ENCODE peak calls at places on chromosome 14, in nine cellular contexts. O is activated B cell treated with CpG ODN at 0.5 μM for 24 hours, S is uterus, D is Peyer's patch, R is astrocyte, G is ovary, K is WTC11, T is foreskin keratinocyte, Z is GM10248. I is an unnamed sample.

GRCh38 chr14:45716506-45716905 is 463.5 kb upstream of the MIS18BP1 start:
- DNase-seq in D (no peak), G (no peak), S (no peak), R (no peak), Z (no peak), K (no peak), T (peak), O (no peak), I (no peak)

GRCh38 chr14:73153272-73153671 is 17.0 kb downstream of the PSEN1 start:
- DNase-seq in R (peak), O (no peak), T (no peak), S (no peak), K (no peak), G (no peak), D (no peak), Z (no peak), I (no peak)

GRCh38 chr14:59463773-59464650 is 1.2 kb downstream of the GPR135 start:
- DNase-seq in D (no peak), G (peak), T (peak), O (peak), R (no peak), S (no peak), Z (peak), K (peak), I (no peak)

GRCh38 chr14:29016050-29016900 is 249.7 kb downstream of the FOXG1 start:
- DNase-seq in Z (no peak), G (no peak), O (no peak), K (peak), T (peak), R (peak), D (no peak), S (no peak), I (peak)

GRCh38 chr14:100780246-100780645 is 45.7 kb upstream of the MEG3 start:
- DNase-seq in Z (no peak), T (no peak), G (no peak), K (no peak), R (no peak), S (no peak), O (no peak), D (no peak), I (no peak)

GRCh38 chr14:68636597-68636996 is 156.3 kb downstream of the ZFP36L1 start:
- DNase-seq in G (no peak), O (no peak), D (no peak), K (no peak), T (no peak), Z (no peak), R (no peak), S (peak), I (no peak)

GRCh38 chr14:23579739-23580138 is 1.1 kb upstream of the JPH4 start:
- DNase-seq in O (no peak), G (no peak), T (no peak), R (no peak), S (no peak), Z (no peak), K (no peak), D (no peak), I (no peak)

GRCh38 chr14:73241481-73242165 is 4.3 kb downstream of the PAPLN start:
- DNase-seq in T (peak), O (peak), Z (no peak), G (no peak), S (no peak), R (no peak), D (no peak), K (no peak), I (no peak)

GRCh38 chr14:50677527-50678063 is 9.5 kb upstream of the SAV1 start:
- DNase-seq in D (no peak), R (peak), O (no peak), Z (peak), G (no peak), S (no peak), K (no peak), T (peak), I (no peak)

GRCh38 chr14:69573841-69574265 is 818 bp downstream of the CCDC177 start:
- DNase-seq in Z (no peak), G (no peak), S (no peak), T (no peak), D (no peak), R (no peak), O (no peak), K (peak), I (no peak)

GRCh38 chr14:106442857-106443256 is 916.5 kb downstream of the TMEM121 start:
- DNase-seq in Z (peak), O (peak), R (no peak), D (peak), K (no peak), G (no peak), T (no peak), S (no peak), I (no peak)

GRCh38 chr14:41606249-41607118 is at the start of gene LRFN5:
- DNase-seq in O (no peak), Z (no peak), R (peak), K (peak), G (peak), T (no peak), S (peak), D (no peak), I (no peak)

GRCh38 chr14:52348279-52348678 is 34.2 kb downstream of the PTGER2 start:
- DNase-seq in R (no peak), Z (no peak), T (no peak), K (no peak), O (no peak), S (no peak), G (no peak), D (no peak), I (no peak)

GRCh38 chr14:32814721-32815120 is 124.0 kb upstream of the NPAS3 start:
- DNase-seq in Z (no peak), K (no peak), D (no peak), S (no peak), R (no peak), O (no peak), T (no peak), G (no peak), I (no peak)

GRCh38 chr14:73771848-73772705 is 57.9 kb upstream of the PNMA1 start:
- DNase-seq in Z (peak), G (peak), S (peak), K (peak), D (peak), O (peak), R (peak), T (peak), I (no peak)

GRCh38 chr14:21066882-21067502 is 3.1 kb upstream of the ARHGEF40 start:
- DNase-seq in T (peak), Z (no peak), K (no peak), S (no peak), G (no peak), O (no peak), D (no peak), R (no peak), I (no peak)

GRCh38 chr14:42683690-42684089 is 1077.0 kb downstream of the LRFN5 start:
- DNase-seq in G (no peak), O (no peak), K (no peak), T (no peak), R (no peak), D (no peak), S (no peak), Z (no peak), I (no peak)

GRCh38 chr14:43934102-43934501 is 573.0 kb downstream of the FSCB start:
- DNase-seq in G (no peak), D (no peak), O (no peak), K (no peak), Z (no peak), S (no peak), T (no peak), R (no peak), I (no peak)

GRCh38 chr14:23938823-23939222 is 14.7 kb upstream of the DHRS4 start:
- DNase-seq in G (no peak), R (no peak), K (no peak), D (no peak), Z (no peak), O (no peak), T (no peak), S (no peak), I (no peak)

GRCh38 chr14:34424488-34424887 is 37.6 kb downstream of the SPTSSA start:
- DNase-seq in R (no peak), O (no peak), D (no peak), Z (no peak), G (no peak), S (no peak), T (peak), K (no peak), I (no peak)

GRCh38 chr14:69354383-69355154 is 43.5 kb downstream of the ERH start:
- DNase-seq in T (peak), S (no peak), Z (peak), O (peak), K (no peak), R (no peak), G (no peak), D (peak), I (no peak)

GRCh38 chr14:105168979-105169507 is 467 bp upstream of the JAG2 start:
- DNase-seq in Z (no peak), G (no peak), K (peak), S (no peak), T (peak), D (no peak), O (no peak), R (no peak), I (no peak)

GRCh38 chr14:99481745-99482099 is 513 bp downstream of the CCNK start:
- DNase-seq in O (no peak), S (no peak), Z (no peak), T (peak), R (peak), G (no peak), D (no peak), K (no peak), I (no peak)

GRCh38 chr14:39324097-39324496 is 90.4 kb downstream of the MIA2 start:
- DNase-seq in S (no peak), K (no peak), T (no peak), Z (no peak), R (no peak), D (no peak), O (no peak), G (no peak), I (no peak)

GRCh38 chr14:58783801-58784511 is 146.2 kb downstream of the DACT1 start:
- DNase-seq in T (no peak), G (no peak), O (no peak), S (no peak), D (no peak), R (peak), Z (no peak), K (no peak), I (peak)

GRCh38 chr14:80678436-80678835 is 263.1 kb downstream of the CEP128 start:
- DNase-seq in S (no peak), R (peak), D (no peak), O (no peak), T (peak), Z (no peak), G (no peak), K (no peak), I (no peak)

GRCh38 chr14:34021096-34021495 is 70.2 kb upstream of the EGLN3 start:
- DNase-seq in O (no peak), T (no peak), D (no peak), G (no peak), S (no peak), R (no peak), Z (no peak), K (no peak), I (no peak)

GRCh38 chr14:91714805-91715204 is 17.1 kb downstream of the CATSPERB start:
- DNase-seq in S (no peak), Z (no peak), R (no peak), G (no peak), T (no peak), O (no peak), D (no peak), K (peak), I (no peak)

GRCh38 chr14:99517643-99518381 is 36.6 kb downstream of the CCNK start:
- DNase-seq in O (no peak), K (no peak), T (no peak), G (peak), Z (no peak), D (no peak), S (no peak), R (no peak), I (no peak)

GRCh38 chr14:61553730-61554641 is 141.3 kb upstream of the HIF1A start:
- DNase-seq in K (no peak), R (peak), G (no peak), O (no peak), Z (no peak), T (no peak), S (no peak), D (no peak), I (peak)

GRCh38 chr14:55138091-55138490 is 9.0 kb downstream of the LGALS3 start:
- DNase-seq in T (no peak), R (no peak), Z (no peak), D (no peak), K (peak), O (no peak), G (no peak), S (no peak), I (no peak)

GRCh38 chr14:25833341-25834121 is 764.3 kb downstream of the NOVA1 start:
- DNase-seq in D (no peak), G (no peak), R (peak), K (peak), S (peak), T (peak), O (no peak), Z (no peak), I (no peak)
- TF ChIP-seq CTCF in D (peak), G (no peak), R (peak), K (peak), S (no peak), T (peak), O (no peak), Z (no peak), I (no peak)

GRCh38 chr14:65304963-65305362 is 107.6 kb upstream of the FUT8 start:
- DNase-seq in T (no peak), Z (no peak), D (no peak), S (no peak), G (no peak), O (no peak), K (no peak), R (no peak), I (no peak)
- TF ChIP-seq CTCF in T (no peak), Z (no peak), D (no peak), S (no peak), G (no peak), O (no peak), K (no peak), R (no peak), I (no peak)

DNA sequence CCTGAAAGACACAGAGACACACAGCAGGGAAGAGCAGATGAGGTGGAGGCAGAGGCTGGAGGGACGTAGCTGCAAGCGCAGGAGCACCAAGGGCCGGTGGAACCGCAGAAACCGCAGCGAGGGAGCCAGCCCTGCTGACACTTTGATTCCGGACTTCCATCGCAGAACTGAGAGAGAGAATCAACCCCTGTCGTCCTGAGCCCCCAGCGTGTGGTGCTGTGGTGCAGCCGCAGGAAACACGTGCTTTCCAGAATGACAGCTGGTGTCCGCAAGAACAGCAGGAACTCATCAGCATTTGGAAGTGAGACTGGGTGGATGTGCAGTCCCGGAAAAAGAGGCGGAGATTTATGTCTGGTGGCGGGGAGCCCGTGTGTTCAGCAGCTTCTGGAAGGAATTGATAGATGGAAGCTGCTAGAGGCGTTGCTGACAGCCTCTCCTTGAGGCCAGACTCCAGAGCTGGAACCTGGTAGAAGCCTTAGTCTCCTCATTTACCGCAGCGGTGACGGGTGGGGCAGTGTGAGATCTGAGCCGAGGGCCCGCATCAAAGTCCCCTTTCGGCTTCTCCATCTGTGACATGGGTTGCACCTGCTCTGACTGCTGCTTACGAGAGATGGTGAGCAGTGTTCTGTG is 21.9 kb upstream of the KLC1 start:
- DNase-seq in G (peak), O (peak), T (peak), D (peak), Z (peak), R (peak), K (peak), S (peak), I (peak)
- TF ChIP-seq CTCF in G (peak), O (no peak), T (peak), D (peak), Z (no peak), R (peak), K (no peak), S (peak), I (peak)

GRCh38 chr14:31326111-31326510 is 94.2 kb downstream of the HEATR5A start:
- DNase-seq in R (peak), S (no peak), K (no peak), Z (no peak), T (peak), G (no peak), D (no peak), O (no peak), I (no peak)
- TF ChIP-seq CTCF in R (no peak), S (no peak), K (no peak), Z (peak), T (peak), G (no peak), D (no peak), O (no peak), I (peak)

GRCh38 chr14:75434557-75435248 is 6.9 kb downstream of the JDP2 start:
- DNase-seq in G (no peak), R (no peak), T (no peak), Z (no peak), S (no peak), K (no peak), O (no peak), D (no peak), I (no peak)
- TF ChIP-seq CTCF in G (no peak), R (no peak), T (no peak), Z (no peak), S (no peak), K (no peak), O (no peak), D (no peak), I (no peak)

DNA sequence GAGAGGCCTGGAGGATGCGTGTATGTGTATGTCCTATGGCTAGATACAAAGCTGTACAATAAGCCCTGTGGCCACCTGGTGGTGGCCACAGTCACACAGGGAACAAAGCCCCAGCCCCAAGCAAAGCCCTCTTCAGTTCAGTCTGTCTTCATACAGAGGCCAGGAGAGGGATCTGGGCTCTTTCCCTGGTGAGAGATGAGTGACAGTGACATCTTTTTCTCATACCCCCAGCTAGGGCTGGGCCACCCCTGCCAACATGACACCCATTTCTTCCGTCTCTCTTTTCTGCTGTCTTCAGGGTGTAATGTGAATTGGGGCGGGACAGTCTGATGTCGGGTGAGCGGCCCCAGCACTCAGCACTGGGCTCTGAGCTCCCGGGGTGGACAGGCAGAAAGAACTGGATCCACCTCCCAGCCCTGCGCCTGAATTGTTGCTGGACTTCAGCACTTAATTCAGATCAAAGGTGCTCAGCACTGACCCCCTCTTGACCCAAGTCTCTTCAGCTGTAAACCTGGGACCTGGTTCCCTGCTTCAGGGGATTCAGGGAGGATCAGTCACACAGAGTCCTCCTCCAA is 59.8 kb downstream of the SERPINA3 start:
- DNase-seq in S (no peak), O (no peak), G (no peak), T (no peak), Z (no peak), R (no peak), K (no peak), D (no peak), I (no peak)
- TF ChIP-seq CTCF in S (no peak), O (no peak), G (peak), T (no peak), Z (peak), R (peak), K (no peak), D (no peak), I (no peak)

GRCh38 chr14:95998656-95999055 is 40.5 kb upstream of the C14orf132 start:
- DNase-seq in T (peak), G (no peak), S (no peak), Z (no peak), K (no peak), D (no peak), O (no peak), R (peak), I (no peak)
- TF ChIP-seq CTCF in T (peak), G (no peak), S (peak), Z (no peak), K (no peak), D (peak), O (no peak), R (peak), I (peak)

DNA sequence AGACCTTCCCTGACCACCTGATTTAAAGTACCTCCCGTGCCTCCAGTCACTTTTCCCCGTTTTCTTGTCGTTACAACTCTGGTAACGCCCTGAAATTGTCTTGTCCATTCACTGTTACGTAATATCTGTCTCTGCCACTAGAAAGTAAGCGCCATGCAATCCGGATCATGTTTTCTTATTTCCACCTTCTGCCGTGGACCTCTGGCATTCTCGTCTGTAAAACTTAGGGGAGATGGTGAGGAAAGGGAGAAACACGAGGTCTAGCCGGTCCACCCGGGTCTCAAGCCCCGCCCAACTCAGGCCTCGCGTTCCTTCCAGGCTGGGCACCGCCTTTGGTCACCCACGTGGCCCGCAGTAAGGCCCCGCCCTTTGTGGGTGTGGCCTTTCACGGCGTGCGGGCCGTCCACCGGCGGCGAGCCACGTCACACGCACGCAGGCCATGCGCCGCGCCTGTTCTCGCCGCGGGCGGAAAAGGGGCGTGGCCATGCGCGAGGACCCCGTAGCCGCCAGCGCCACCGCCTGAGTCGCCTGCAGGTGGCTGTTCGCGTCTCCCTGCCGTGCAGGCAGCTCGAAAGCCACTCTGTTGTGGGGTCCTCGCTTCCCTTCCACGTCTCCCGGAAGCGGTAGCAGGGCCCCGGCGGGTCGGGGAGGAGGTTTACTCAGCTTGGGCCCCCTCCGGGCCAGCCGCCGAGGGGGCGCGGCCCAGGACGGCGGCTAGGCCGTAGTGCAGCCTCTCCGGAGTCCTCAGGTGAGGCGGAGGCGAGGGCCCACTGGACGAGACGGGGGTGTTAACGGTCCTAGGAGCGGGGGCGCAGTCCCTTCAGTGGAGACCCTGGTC is at the start of gene GOLGA5:
- DNase-seq in S (peak), R (peak), Z (peak), K (peak), O (peak), D (peak), T (peak), G (peak), I (peak)
- TF ChIP-seq CTCF in S (peak), R (no peak), Z (no peak), K (no peak), O (no peak), D (peak), T (no peak), G (peak), I (no peak)

DNA sequence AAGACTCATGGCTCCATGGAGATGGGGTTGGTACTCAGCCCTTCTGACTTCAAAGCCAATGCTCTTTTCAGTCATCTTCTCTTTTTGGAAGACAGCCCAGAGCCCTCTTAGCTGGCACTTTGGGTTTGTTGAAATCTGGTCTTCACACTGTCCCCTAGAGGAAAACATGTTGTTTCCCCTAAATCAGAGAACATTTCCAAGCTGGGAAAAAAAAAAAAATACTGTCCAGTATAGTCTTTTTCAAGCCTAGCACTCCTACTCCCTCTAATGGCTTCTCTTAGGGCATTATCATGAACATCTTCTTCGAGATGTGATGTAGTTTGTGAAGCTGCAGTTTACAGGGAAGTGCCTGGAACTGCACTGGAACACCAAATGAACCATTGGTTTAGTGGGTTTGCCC is 3.0 kb upstream of the ZC3H14 start:
- DNase-seq in O (no peak), D (no peak), S (no peak), T (no peak), G (no peak), R (peak), Z (no peak), K (no peak), I (no peak)
- TF ChIP-seq CTCF in O (no peak), D (peak), S (peak), T (peak), G (no peak), R (peak), Z (no peak), K (no peak), I (peak)

I was measured in AG09319.